ENCODE peak calls at places on chromosomes 6 and 20, in six cellular contexts. One of them, this sample, is unnamed.
A peak's percentile ranks its signal among the peaks of the same experiment; 100 is the strongest.

GRCh38 chr20:3813758-3814581 is 6.4 kb upstream of the AP5S1 start:
- DNase-seq in brain microvascular endothelial cell: no peak
- DNase-seq in A549: no peak
- DNase-seq in CD4-positive, alpha-beta T cell: no peak
- DNase-seq in neural crest cell: no peak
- DNase-seq in activated T-cell treated with anti-CD3 and anti-CD28 coated beads, Interleukin-2, amount 50 U/mL, for 24 hours: peak; percentile 45
- DNase-seq in this sample: no peak

GRCh38 chr6:31750411-31751022 is 10.7 kb downstream of the MSH5 start:
- DNase-seq in brain microvascular endothelial cell: no peak
- DNase-seq in A549: no peak
- DNase-seq in CD4-positive, alpha-beta T cell: no peak
- DNase-seq in neural crest cell: no peak
- DNase-seq in activated T-cell treated with anti-CD3 and anti-CD28 coated beads, Interleukin-2, amount 50 U/mL, for 24 hours: no peak
- DNase-seq in this sample: no peak

GRCh38 chr6:15077006-15077405 is 168.9 kb upstream of the JARID2 start:
- DNase-seq in brain microvascular endothelial cell: peak; percentile 29
- DNase-seq in A549: no peak
- DNase-seq in CD4-positive, alpha-beta T cell: no peak
- DNase-seq in neural crest cell: no peak
- DNase-seq in activated T-cell treated with anti-CD3 and anti-CD28 coated beads, Interleukin-2, amount 50 U/mL, for 24 hours: no peak
- DNase-seq in this sample: no peak

GRCh38 chr6:44470746-44471145 is 83.2 kb downstream of the CDC5L start:
- DNase-seq in brain microvascular endothelial cell: no peak
- DNase-seq in A549: no peak
- DNase-seq in CD4-positive, alpha-beta T cell: no peak
- DNase-seq in neural crest cell: no peak
- DNase-seq in activated T-cell treated with anti-CD3 and anti-CD28 coated beads, Interleukin-2, amount 50 U/mL, for 24 hours: no peak
- DNase-seq in this sample: no peak

GRCh38 chr6:165662041-165662491 is 975 bp downstream of the PDE10A start:
- DNase-seq in brain microvascular endothelial cell: peak; percentile 29
- DNase-seq in A549: peak; percentile 48
- DNase-seq in CD4-positive, alpha-beta T cell: no peak
- DNase-seq in neural crest cell: peak; percentile 57
- DNase-seq in activated T-cell treated with anti-CD3 and anti-CD28 coated beads, Interleukin-2, amount 50 U/mL, for 24 hours: no peak
- DNase-seq in this sample: no peak

GRCh38 chr6:153872946-153873345 is 166.1 kb upstream of the OPRM1 start:
- DNase-seq in brain microvascular endothelial cell: no peak
- DNase-seq in A549: no peak
- DNase-seq in CD4-positive, alpha-beta T cell: no peak
- DNase-seq in neural crest cell: no peak
- DNase-seq in activated T-cell treated with anti-CD3 and anti-CD28 coated beads, Interleukin-2, amount 50 U/mL, for 24 hours: no peak
- DNase-seq in this sample: no peak

GRCh38 chr20:5652626-5653573 is 97.3 kb upstream of the SHLD1 start:
- DNase-seq in brain microvascular endothelial cell: peak; percentile 89
- DNase-seq in A549: peak; percentile 69
- DNase-seq in CD4-positive, alpha-beta T cell: no peak
- DNase-seq in neural crest cell: no peak
- DNase-seq in activated T-cell treated with anti-CD3 and anti-CD28 coated beads, Interleukin-2, amount 50 U/mL, for 24 hours: no peak
- DNase-seq in this sample: no peak

GRCh38 chr6:43926644-43927524 is 156.9 kb downstream of the VEGFA start:
- DNase-seq in brain microvascular endothelial cell: peak; percentile 51
- DNase-seq in A549: peak; percentile 11
- DNase-seq in CD4-positive, alpha-beta T cell: no peak
- DNase-seq in neural crest cell: peak; percentile 14
- DNase-seq in activated T-cell treated with anti-CD3 and anti-CD28 coated beads, Interleukin-2, amount 50 U/mL, for 24 hours: no peak
- DNase-seq in this sample: peak; percentile 37

GRCh38 chr20:58753929-58754551 is 61.4 kb downstream of the NPEPL1 start:
- DNase-seq in brain microvascular endothelial cell: no peak
- DNase-seq in A549: no peak
- DNase-seq in CD4-positive, alpha-beta T cell: no peak
- DNase-seq in neural crest cell: no peak
- DNase-seq in activated T-cell treated with anti-CD3 and anti-CD28 coated beads, Interleukin-2, amount 50 U/mL, for 24 hours: no peak
- DNase-seq in this sample: no peak

GRCh38 chr6:11779308-11780096 is 899 bp upstream of the ADTRP start:
- DNase-seq in brain microvascular endothelial cell: no peak
- DNase-seq in A549: no peak
- DNase-seq in CD4-positive, alpha-beta T cell: no peak
- DNase-seq in neural crest cell: no peak
- DNase-seq in activated T-cell treated with anti-CD3 and anti-CD28 coated beads, Interleukin-2, amount 50 U/mL, for 24 hours: no peak
- DNase-seq in this sample: no peak

GRCh38 chr6:90261801-90262200 is 34.8 kb downstream of the BACH2 start:
- DNase-seq in brain microvascular endothelial cell: no peak
- DNase-seq in A549: no peak
- DNase-seq in CD4-positive, alpha-beta T cell: no peak
- DNase-seq in neural crest cell: no peak
- DNase-seq in activated T-cell treated with anti-CD3 and anti-CD28 coated beads, Interleukin-2, amount 50 U/mL, for 24 hours: no peak
- DNase-seq in this sample: no peak

GRCh38 chr6:41200901-41201783 is at the start of gene TREML2:
- DNase-seq in brain microvascular endothelial cell: no peak
- DNase-seq in A549: no peak
- DNase-seq in CD4-positive, alpha-beta T cell: peak; percentile 4
- DNase-seq in neural crest cell: no peak
- DNase-seq in activated T-cell treated with anti-CD3 and anti-CD28 coated beads, Interleukin-2, amount 50 U/mL, for 24 hours: peak; percentile 59
- DNase-seq in this sample: no peak

GRCh38 chr20:58010666-58011065 is 217.8 kb downstream of the ANKRD60 start:
- DNase-seq in brain microvascular endothelial cell: no peak
- DNase-seq in A549: no peak
- DNase-seq in CD4-positive, alpha-beta T cell: no peak
- DNase-seq in neural crest cell: no peak
- DNase-seq in activated T-cell treated with anti-CD3 and anti-CD28 coated beads, Interleukin-2, amount 50 U/mL, for 24 hours: no peak
- DNase-seq in this sample: no peak

GRCh38 chr20:15447549-15447948 is 1110.1 kb upstream of the FLRT3 start:
- DNase-seq in brain microvascular endothelial cell: no peak
- DNase-seq in A549: no peak
- DNase-seq in CD4-positive, alpha-beta T cell: no peak
- DNase-seq in neural crest cell: no peak
- DNase-seq in activated T-cell treated with anti-CD3 and anti-CD28 coated beads, Interleukin-2, amount 50 U/mL, for 24 hours: no peak
- DNase-seq in this sample: no peak

GRCh38 chr20:25057234-25058050 is 497 bp downstream of the ACSS1 start:
- DNase-seq in brain microvascular endothelial cell: no peak
- DNase-seq in A549: peak; percentile 85
- DNase-seq in CD4-positive, alpha-beta T cell: peak; percentile 60
- DNase-seq in neural crest cell: peak; percentile 31
- DNase-seq in activated T-cell treated with anti-CD3 and anti-CD28 coated beads, Interleukin-2, amount 50 U/mL, for 24 hours: peak; percentile 82
- DNase-seq in this sample: peak; percentile 35

GRCh38 chr6:26194774-26195375 is 107.6 kb downstream of the HFE start:
- DNase-seq in brain microvascular endothelial cell: no peak
- DNase-seq in A549: no peak
- DNase-seq in CD4-positive, alpha-beta T cell: no peak
- DNase-seq in neural crest cell: no peak
- DNase-seq in activated T-cell treated with anti-CD3 and anti-CD28 coated beads, Interleukin-2, amount 50 U/mL, for 24 hours: no peak
- DNase-seq in this sample: no peak

GRCh38 chr20:41407617-41408016 is 41.0 kb upstream of the EMILIN3 start:
- DNase-seq in brain microvascular endothelial cell: no peak
- DNase-seq in A549: no peak
- DNase-seq in CD4-positive, alpha-beta T cell: no peak
- DNase-seq in neural crest cell: no peak
- DNase-seq in activated T-cell treated with anti-CD3 and anti-CD28 coated beads, Interleukin-2, amount 50 U/mL, for 24 hours: no peak
- DNase-seq in this sample: no peak

This sample was measured in dermis microvascular lymphatic vessel endothelial cell.